ENCODE peak calls at places on chromosomes 12 and 14, in five cellular contexts. I is mesendoderm, V is tibial nerve, J is HepG2, S is HCT116. Z is an unnamed sample.
A peak's percentile ranks its signal among the peaks of the same experiment; 100 is the strongest.

GRCh38 chr12:7694556-7694955 is 1.0 kb downstream of the GDF3 start:
- DNase-seq in V (no peak), S (no peak), J (no peak), I (no peak), Z (no peak)

GRCh38 chr12:55727643-55728184 is 1.1 kb downstream of the CD63 start:
- DNase-seq in S (no peak), J (no peak), I (no peak), V (no peak), Z (no peak)

GRCh38 chr12:6341439-6342139 is at the start of gene TNFRSF1A:
- DNase-seq in I (peak; percentile 89), S (no peak), V (peak; percentile 55), J (peak; percentile 65), Z (peak; percentile 84)

GRCh38 chr12:23083267-23083666 is 458.3 kb downstream of the ETNK1 start:
- DNase-seq in I (no peak), V (no peak), S (no peak), J (no peak), Z (no peak)

GRCh38 chr12:62581288-62582064 is 114.8 kb downstream of the MON2 start:
- DNase-seq in V (no peak), J (peak; percentile 28), I (peak; percentile 74), S (peak; percentile 38), Z (no peak)

GRCh38 chr14:33702293-33702692 is 248.6 kb downstream of the EGLN3 start:
- DNase-seq in J (no peak), S (no peak), V (no peak), I (no peak), Z (no peak)

GRCh38 chr14:102481791-102482238 is 27.8 kb downstream of the ANKRD9 start:
- DNase-seq in I (no peak), J (peak; percentile 91), V (no peak), S (peak; percentile 21), Z (no peak)

GRCh38 chr12:81300454-81300853 is 222.6 kb downstream of the ACSS3 start:
- DNase-seq in J (no peak), S (no peak), I (peak; percentile 42), V (no peak), Z (no peak)

GRCh38 chr12:91111366-91112321 is at the start of gene LUM:
- DNase-seq in J (no peak), V (peak; percentile 38), I (peak; percentile 36), S (no peak), Z (peak; percentile 75)

GRCh38 chr12:66693901-66694513 is 15.1 kb upstream of the GRIP1 start:
- DNase-seq in S (peak; percentile 52), J (peak; percentile 35), I (peak; percentile 68), V (no peak), Z (no peak)

GRCh38 chr14:104082807-104083206 is 2.7 kb upstream of the ASPG start:
- DNase-seq in I (no peak), S (no peak), J (no peak), V (no peak), Z (peak; percentile 67)

GRCh38 chr12:117440384-117440783 is 79.0 kb upstream of the NOS1 start:
- DNase-seq in V (no peak), S (no peak), I (no peak), J (no peak), Z (no peak)

GRCh38 chr14:71932229-71932951 is at the start of gene RGS6:
- DNase-seq in J (peak; percentile 1), I (peak; percentile 90), V (no peak), S (peak; percentile 43), Z (no peak)

GRCh38 chr12:128191380-128191779 is 75.6 kb upstream of the TMEM132C start:
- DNase-seq in I (peak; percentile 29), S (no peak), J (no peak), V (no peak), Z (no peak)

GRCh38 chr12:118345355-118345754 is 27.4 kb downstream of the TAOK3 start:
- DNase-seq in J (no peak), S (no peak), V (no peak), I (peak; percentile 3), Z (no peak)

GRCh38 chr14:82642425-82642824 is 1108.8 kb upstream of the SEL1L start:
- DNase-seq in J (no peak), S (no peak), I (peak; percentile 70), V (no peak), Z (no peak)

GRCh38 chr14:33611405-33612183 is 339.3 kb downstream of the EGLN3 start:
- DNase-seq in J (no peak), S (no peak), I (no peak), V (no peak), Z (no peak)

GRCh38 chr12:50087159-50087558 is 2.0 kb downstream of the SMARCD1 start:
- DNase-seq in V (no peak), I (no peak), J (no peak), S (no peak), Z (no peak)
- H3K27ac ChIP-seq in V (peak overlapping the region; percentile 40), I (no peak overlapping the region), J (peak overlapping the region; percentile 43), S (no peak overlapping the region), Z (no peak overlapping the region)

GRCh38 chr14:65079201-65079600 is 23.1 kb downstream of the MAX start:
- DNase-seq in I (no peak), J (no peak), V (no peak), S (no peak), Z (no peak)
- H3K27ac ChIP-seq in I (no peak overlapping the region), J (no peak overlapping the region), V (peak overlapping the region; percentile 15), S (no peak overlapping the region), Z (no peak overlapping the region)

DNA sequence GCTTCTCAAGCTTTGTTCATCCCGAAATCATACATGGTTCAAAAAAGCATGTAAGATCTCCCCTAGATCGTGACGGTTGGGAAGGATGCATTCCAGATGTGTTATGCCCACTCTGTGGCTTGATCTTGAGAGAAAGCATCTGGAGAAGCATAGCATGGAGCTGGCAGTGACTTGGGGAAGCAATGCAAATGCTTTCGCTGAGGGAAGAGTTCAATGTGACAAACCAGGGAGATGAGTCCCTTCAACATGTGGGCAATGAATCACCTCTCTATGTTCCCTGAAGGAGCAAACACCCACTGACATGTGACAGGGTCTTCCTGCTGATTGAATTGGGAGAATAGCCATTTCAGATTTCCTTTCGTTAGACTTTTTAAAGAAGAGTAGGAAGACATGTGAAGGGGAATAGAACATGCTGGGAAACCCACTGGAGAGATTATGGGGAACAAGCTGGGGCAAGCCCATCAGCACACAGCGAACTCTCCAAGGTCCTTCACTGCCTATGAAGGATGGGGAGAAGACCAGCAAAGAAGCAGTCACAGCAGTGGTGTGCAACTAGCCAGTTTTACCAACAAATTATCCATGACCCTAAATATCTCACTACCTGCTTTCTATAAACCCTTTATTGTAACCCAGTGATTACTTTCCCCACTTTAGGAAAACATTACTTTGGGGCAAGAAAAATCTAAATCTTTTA is 35.1 kb downstream of the KITLG start:
- DNase-seq in V (no peak), J (no peak), S (no peak), I (no peak), Z (no peak)
- H3K27ac ChIP-seq in V (no peak overlapping the region), J (no peak overlapping the region), S (peak overlapping the region; percentile 52), I (no peak overlapping the region), Z (no peak overlapping the region)

DNA sequence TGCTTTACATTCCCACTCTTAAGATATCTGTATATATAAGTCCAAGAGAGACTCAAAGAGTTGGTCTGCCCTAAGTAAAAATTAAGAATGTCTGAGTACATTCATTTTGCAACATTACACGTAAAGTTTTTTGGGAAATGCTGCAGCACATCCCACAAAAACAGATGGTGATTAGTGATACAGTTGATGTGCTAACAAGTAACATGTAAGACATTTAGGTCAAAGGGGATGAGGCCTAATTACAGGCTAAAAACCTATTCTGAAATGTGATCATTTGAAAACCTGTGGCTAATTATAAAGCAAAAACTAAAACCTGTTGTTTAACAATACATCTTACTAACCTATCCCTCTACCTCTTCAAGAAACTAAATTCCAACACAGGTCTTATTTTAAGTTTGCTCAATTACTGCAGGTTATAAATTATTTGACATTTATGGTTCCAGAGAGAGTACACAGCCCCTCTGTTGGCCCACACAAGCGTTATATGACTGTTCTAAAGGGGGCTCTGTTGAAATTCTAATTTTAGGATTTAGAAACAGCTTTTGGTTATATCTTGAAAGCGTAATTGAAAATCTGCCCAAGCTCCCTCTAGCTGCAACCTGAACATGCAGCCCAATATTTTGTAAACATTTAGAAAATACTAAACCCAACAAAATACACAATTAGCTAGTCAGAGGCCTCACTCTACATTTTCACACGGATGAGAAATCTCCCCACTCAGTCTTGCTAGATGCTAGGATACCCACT is 42.9 kb downstream of the BRAP start:
- DNase-seq in V (no peak), S (no peak), I (no peak), J (no peak), Z (no peak)
- H3K27ac ChIP-seq in V (peak overlapping the region; percentile 20), S (no peak overlapping the region), I (no peak overlapping the region), J (no peak overlapping the region), Z (peak overlapping the region; percentile 86)